ENCODE peak calls at places on chromosomes 12 and 14, in six cellular contexts. O is choroid plexus epithelial cell, R is heart left ventricle, A is Daoy, I is KG1, U is HT1080. J is an unnamed sample.

GRCh38 chr12:75766263-75767160 is 255.1 kb upstream of the KRR1 start:
- DNase-seq in A (peak), O (peak), U (peak), R (no peak), I (no peak), J (no peak)

GRCh38 chr12:45663452-45663851 is 66.1 kb upstream of the ARID2 start:
- DNase-seq in A (no peak), I (no peak), R (no peak), U (no peak), O (no peak), J (no peak)

GRCh38 chr12:87687362-87687761 is 341.8 kb downstream of the C12orf50 start:
- DNase-seq in R (no peak), O (peak), A (peak), U (peak), I (no peak), J (no peak)

GRCh38 chr14:44404599-44405349 is 102.3 kb downstream of the FSCB start:
- DNase-seq in I (no peak), R (no peak), O (no peak), A (no peak), U (no peak), J (no peak)

GRCh38 chr12:131527736-131528135 is 183.2 kb upstream of the SFSWAP start:
- DNase-seq in I (no peak), O (no peak), A (no peak), R (no peak), U (no peak), J (no peak)

GRCh38 chr12:99553461-99553860 is 94.1 kb upstream of the GARIN6 start:
- DNase-seq in A (no peak), U (no peak), R (no peak), I (no peak), O (no peak), J (no peak)

GRCh38 chr12:77697126-77697525 is 133.6 kb upstream of the NAV3 start:
- DNase-seq in I (no peak), O (no peak), R (no peak), U (no peak), A (no peak), J (no peak)

GRCh38 chr12:132356686-132357622 is 27.6 kb upstream of the GALNT9 start:
- DNase-seq in O (peak), U (peak), R (no peak), A (peak), I (no peak), J (no peak)

GRCh38 chr14:58082011-58082410 is 70.0 kb downstream of the ARMH4 start:
- DNase-seq in U (no peak), O (peak), I (no peak), R (no peak), A (no peak), J (no peak)

GRCh38 chr12:59041241-59042121 is 121.2 kb upstream of the LRIG3 start:
- DNase-seq in R (no peak), I (no peak), O (peak), A (peak), U (peak), J (no peak)

GRCh38 chr14:73686901-73687300 is 27.3 kb downstream of the PNMA1 start:
- DNase-seq in A (no peak), U (no peak), R (no peak), O (peak), I (no peak), J (no peak)

GRCh38 chr12:15728118-15728598 is 61.0 kb downstream of the EPS8 start:
- DNase-seq in O (peak), I (no peak), R (no peak), U (peak), A (peak), J (no peak)

GRCh38 chr14:96660667-96661066 is 136.5 kb upstream of the VRK1 start:
- DNase-seq in U (no peak), A (no peak), R (no peak), O (no peak), I (no peak), J (no peak)

GRCh38 chr14:58572092-58572853 is 65.5 kb upstream of the DACT1 start:
- DNase-seq in U (peak), O (peak), A (peak), R (no peak), I (no peak), J (no peak)

GRCh38 chr12:121812320-121812871 is 8.6 kb downstream of the SETD1B start:
- DNase-seq in I (no peak), R (peak), U (peak), A (peak), O (peak), J (no peak)

GRCh38 chr14:24416254-24416931 is 13.1 kb downstream of the CBLN3 start:
- DNase-seq in I (no peak), R (no peak), U (no peak), A (no peak), O (no peak), J (no peak)

GRCh38 chr14:43706901-43707300 is 800.2 kb downstream of the FSCB start:
- DNase-seq in R (no peak), U (peak), O (peak), I (no peak), A (no peak), J (no peak)

GRCh38 chr14:33229269-33229924 is 290.7 kb downstream of the NPAS3 start:
- DNase-seq in O (peak), U (no peak), A (no peak), R (no peak), I (no peak), J (no peak)

GRCh38 chr12:32115404-32116104 is 8.9 kb downstream of the BICD1 start:
- DNase-seq in R (peak), A (peak), O (peak), U (peak), I (no peak), J (no peak)

GRCh38 chr14:69666112-69666511 is 54.7 kb downstream of the SUSD6 start:
- DNase-seq in A (no peak), U (no peak), O (no peak), R (no peak), I (no peak), J (no peak)

GRCh38 chr12:133174901-133175300 is 6.4 kb upstream of the ZNF268 start:
- DNase-seq in O (no peak), U (no peak), I (no peak), R (no peak), A (no peak), J (no peak)

GRCh38 chr14:105196228-105196960 is 15.3 kb upstream of the NUDT14 start:
- DNase-seq in I (no peak), R (peak), U (no peak), A (no peak), O (no peak), J (no peak)

GRCh38 chr12:122880668-122881067 is 15.3 kb downstream of the VPS37B start:
- DNase-seq in U (no peak), R (no peak), I (no peak), A (peak), O (peak), J (no peak)

GRCh38 chr14:91884664-91885063 is 17.3 kb upstream of the TC2N start:
- DNase-seq in R (peak), O (no peak), I (no peak), U (no peak), A (no peak), J (no peak)

GRCh38 chr12:57490126-57490525 is 2.3 kb downstream of the MARS1 start:
- DNase-seq in R (no peak), U (no peak), I (no peak), A (no peak), O (no peak), J (no peak)

GRCh38 chr12:120121766-120122293 is 5.3 kb upstream of the RAB35 start:
- DNase-seq in A (no peak), O (no peak), I (no peak), R (no peak), U (no peak), J (no peak)

GRCh38 chr12:123131291-123131831 is 19.5 kb downstream of the PITPNM2 start:
- DNase-seq in O (peak), I (no peak), A (no peak), R (no peak), U (no peak), J (no peak)

GRCh38 chr12:119302334-119303132 is 32.0 kb upstream of the CCDC60 start:
- DNase-seq in O (no peak), U (no peak), R (no peak), A (no peak), I (no peak), J (no peak)

GRCh38 chr12:68673788-68674187 is 13.0 kb upstream of the NUP107 start:
- DNase-seq in A (no peak), O (no peak), R (no peak), U (no peak), I (peak), J (no peak)

J was measured in naive B cell.